ENCODE peak calls at places on chromosomes 13 and 19, in nine cellular contexts. X is activated naive CD8-positive, alpha-beta T cell treated with anti-CD3 and anti-CD28 coated beads, Interleukin-2, amount 50 U/mL, for 24 hours; T is hypothalamus; I is NCI-H345; G is GM13976; V is WTC11; F is nucleus accumbens; Q is neural crest cell; D is heart right ventricle. P is an unnamed sample.

GRCh38 chr19:2574478-2574931 is 98.6 kb downstream of the GADD45B start:
- DNase-seq in G (no peak), D (no peak), I (no peak), T (no peak), F (no peak), X (no peak), Q (no peak), V (no peak), P (no peak)

GRCh38 chr13:114004416-114005205 is 30.7 kb upstream of the C13orf46 start:
- DNase-seq in T (no peak), G (no peak), Q (no peak), I (no peak), X (no peak), D (no peak), F (no peak), V (no peak), P (no peak)

GRCh38 chr13:36859259-36859658 is 40.2 kb downstream of the RFXAP start:
- DNase-seq in X (no peak), I (no peak), F (no peak), T (no peak), V (no peak), G (no peak), D (no peak), Q (no peak), P (no peak)

GRCh38 chr19:41019346-41019745 is 28.3 kb downstream of the CYP2B6 start:
- DNase-seq in V (no peak), T (no peak), Q (no peak), G (no peak), X (no peak), F (no peak), I (no peak), D (no peak), P (no peak)

GRCh38 chr19:19426799-19427198 is 21.3 kb downstream of the GATAD2A start:
- DNase-seq in T (no peak), I (no peak), V (no peak), D (no peak), G (no peak), Q (no peak), F (no peak), X (no peak), P (no peak)

GRCh38 chr19:10095948-10096614 is 6.4 kb downstream of the ANGPTL6 start:
- DNase-seq in T (peak; percentile 91), Q (peak; percentile 86), G (peak; percentile 96), X (peak; percentile 91), F (peak; percentile 89), D (peak; percentile 77), I (peak; percentile 93), V (peak; percentile 87), P (peak; percentile 93)

GRCh38 chr19:50387176-50387867 is 3.2 kb downstream of the POLD1 start:
- DNase-seq in I (no peak), X (no peak), D (no peak), G (no peak), T (peak; percentile 16), V (no peak), Q (no peak), F (no peak), P (no peak)

GRCh38 chr13:48222358-48223015 is 10.5 kb upstream of the ITM2B start:
- DNase-seq in F (no peak), X (no peak), I (no peak), G (no peak), Q (no peak), D (no peak), V (no peak), T (no peak), P (no peak)

GRCh38 chr13:42836930-42837329 is 55.5 kb downstream of the FAM216B start:
- DNase-seq in F (no peak), Q (no peak), G (no peak), D (peak; percentile 9), I (no peak), X (no peak), T (no peak), V (no peak), P (no peak)

GRCh38 chr13:24299488-24300114 is 9.8 kb upstream of the C1QTNF9 start:
- DNase-seq in V (no peak), F (no peak), X (no peak), G (no peak), D (no peak), I (no peak), Q (no peak), T (no peak), P (no peak)

GRCh38 chr13:113520571-113520970 is 30.1 kb upstream of the DCUN1D2 start:
- DNase-seq in V (no peak), F (no peak), I (no peak), T (no peak), G (no peak), D (no peak), X (no peak), Q (no peak), P (no peak)

GRCh38 chr13:55576389-55576788 is 1564.3 kb upstream of the PRR20A start:
- DNase-seq in T (no peak), I (no peak), G (no peak), V (no peak), Q (no peak), D (no peak), X (no peak), F (no peak), P (no peak)

GRCh38 chr13:113063091-113063491 is 42.5 kb upstream of the F7 start:
- DNase-seq in F (no peak), I (no peak), G (no peak), V (no peak), X (no peak), D (no peak), Q (no peak), T (no peak), P (no peak)

GRCh38 chr19:38975861-38976271 is 324 bp upstream of the FBXO17 start:
- DNase-seq in Q (peak; percentile 37), T (no peak), G (no peak), I (no peak), F (no peak), X (no peak), D (no peak), V (peak; percentile 29), P (no peak)

GRCh38 chr19:13092608-13093260 is 9.9 kb downstream of the LYL1 start:
- DNase-seq in D (no peak), X (no peak), G (no peak), V (no peak), I (no peak), F (no peak), T (peak; percentile 25), Q (no peak), P (no peak)

P was measured in stimulated activated naive CD8-positive, alpha-beta T cell treated with anti-CD3 and anti-CD28 coated beads, Interleukin-15, amount 100 ng/mL, for 72 hours.